ENCODE peak calls at places on chromosomes 11 and 22, in nine cellular contexts. K is epithelial cell of esophagus, H is fibroblast of mammary gland, D is transverse colon, N is right lobe of liver, Q is progenitor cell of endocrine pancreas, Z is WTC11, Y is nephron progenitor cell, J is lung. T is an unnamed sample.

GRCh38 chr11:130156108-130157022 is 3.2 kb upstream of the ST14 start:
- DNase-seq in J (no peak), N (no peak), K (peak), D (peak), Q (no peak), Y (no peak), H (peak), Z (no peak), T (no peak)

GRCh38 chr11:2739531-2740274 is 39.9 kb upstream of the KCNQ1OT1 start:
- DNase-seq in D (no peak), Q (no peak), Y (no peak), J (no peak), K (no peak), Z (no peak), N (no peak), H (no peak), T (no peak)

GRCh38 chr22:46776486-46776826 is 14.0 kb downstream of the TBC1D22A start:
- DNase-seq in Z (no peak), H (no peak), J (no peak), D (no peak), Y (no peak), Q (no peak), N (no peak), K (no peak), T (no peak)

GRCh38 chr22:37161442-37161841 is 11.7 kb upstream of the IL2RB start:
- DNase-seq in Y (no peak), D (no peak), Q (no peak), N (no peak), K (no peak), Z (no peak), J (no peak), H (peak), T (no peak)

GRCh38 chr11:65442952-65443351 is 20.4 kb downstream of the NEAT1 start:
- DNase-seq in D (no peak), H (peak), K (peak), N (peak), J (no peak), Q (no peak), Y (no peak), Z (no peak), T (no peak)

GRCh38 chr11:12043959-12044772 is 35.7 kb upstream of the DKK3 start:
- DNase-seq in N (peak), Q (peak), K (peak), J (peak), Y (peak), Z (peak), D (peak), H (peak), T (peak)

GRCh38 chr22:43289551-43289963 is 53.6 kb downstream of the SCUBE1 start:
- DNase-seq in H (no peak), Q (no peak), Z (no peak), Y (no peak), K (no peak), D (no peak), J (no peak), N (no peak), T (no peak)

GRCh38 chr11:18368236-18368635 is 26.1 kb upstream of the LDHA start:
- DNase-seq in Y (no peak), D (no peak), H (peak), K (peak), Z (no peak), J (no peak), N (no peak), Q (no peak), T (no peak)

GRCh38 chr11:69520186-69520585 is 38.7 kb downstream of the LINC01488 start:
- DNase-seq in D (no peak), Q (no peak), Y (no peak), H (no peak), Z (no peak), J (no peak), N (no peak), K (no peak), T (no peak)

DNA sequence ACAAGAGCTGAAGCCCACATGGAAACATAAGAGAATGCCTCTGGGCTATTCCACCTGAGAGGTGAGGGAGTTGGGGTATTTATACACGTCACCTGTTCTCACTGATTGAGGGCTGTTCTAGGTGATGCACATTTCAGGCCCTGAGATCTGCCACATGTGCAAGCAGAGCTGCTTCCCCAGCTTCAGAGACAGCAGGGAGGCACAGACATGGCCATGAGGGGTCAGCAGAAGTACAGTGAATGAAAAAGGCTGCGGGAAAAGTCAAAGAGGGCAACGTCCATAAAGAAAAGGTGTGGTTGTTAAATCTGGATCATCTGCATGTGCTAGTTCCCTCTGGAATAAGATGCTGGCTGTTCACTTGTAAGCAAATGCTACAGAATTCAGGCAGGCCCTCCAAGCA is 75.4 kb downstream of the GAB4 start:
- DNase-seq in H (no peak), J (peak), K (no peak), Q (no peak), D (no peak), Y (no peak), N (no peak), Z (no peak), T (no peak)
- TF ChIP-seq CTCF in H (peak), J (no peak), K (no peak), Q (no peak), D (no peak), Y (no peak), N (no peak), Z (no peak), T (no peak)

GRCh38 chr11:61507962-61508824 is at the start of gene LRRC10B:
- DNase-seq in J (no peak), D (peak), H (no peak), K (peak), Q (peak), Y (peak), N (no peak), Z (peak), T (peak)
- TF ChIP-seq CTCF in J (no peak), D (no peak), H (no peak), K (no peak), Q (peak), Y (no peak), N (no peak), Z (no peak), T (no peak)

GRCh38 chr11:86143429-86144030 is 74.6 kb upstream of the PICALM start:
- DNase-seq in K (no peak), J (peak), D (no peak), Z (no peak), H (no peak), Q (no peak), N (no peak), Y (no peak), T (no peak)
- TF ChIP-seq CTCF in K (no peak), J (no peak), D (no peak), Z (no peak), H (no peak), Q (no peak), N (no peak), Y (no peak), T (no peak)

DNA sequence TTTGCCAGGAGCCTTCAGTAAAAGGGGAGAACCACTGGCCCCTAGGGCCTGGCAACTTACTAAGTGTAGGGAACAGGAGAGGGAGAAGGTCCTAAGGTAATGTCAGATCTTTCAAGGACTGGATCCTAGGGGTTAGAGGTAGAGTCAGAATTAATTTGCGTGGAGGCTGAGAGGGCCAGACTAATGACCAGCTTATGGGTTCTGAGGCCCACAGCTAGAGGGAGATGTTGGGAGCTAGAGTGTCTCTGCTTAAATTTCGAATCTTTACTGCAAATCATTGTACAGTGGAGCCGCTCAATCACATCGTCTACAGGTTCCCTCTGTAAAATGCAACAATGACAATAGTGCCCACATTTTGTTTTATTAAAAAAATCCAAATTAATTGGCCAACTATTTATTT is 31.4 kb downstream of the CLMP start:
- DNase-seq in H (no peak), J (no peak), K (no peak), Q (no peak), Z (no peak), Y (no peak), D (no peak), N (no peak), T (no peak)
- TF ChIP-seq CTCF in H (peak), J (no peak), K (peak), Q (no peak), Z (no peak), Y (no peak), D (no peak), N (no peak), T (no peak)

T was measured in endothelial cell.